ENCODE peak calls at places on chromosomes 11 and 22, in five cellular contexts. O, S, L, P and D are unnamed samples. For H3K27me3, the result is how much of the 10 kb centered on the place peaks cover.

GRCh38 chr22:30435674-30436126 is 10.1 kb downstream of the MTFP1 start:
- DNase-seq in O (no peak), S (no peak), L (no peak), P (no peak), D (no peak)

GRCh38 chr22:44369241-44369652 is 56.5 kb upstream of the SHISAL1 start:
- DNase-seq in O (no peak), S (no peak), L (no peak), P (peak), D (no peak)

GRCh38 chr11:19242184-19242932 is 1.6 kb upstream of the E2F8 start:
- DNase-seq in O (no peak), S (no peak), L (no peak), P (peak), D (no peak)

GRCh38 chr11:2912038-2912410 is 17.2 kb downstream of the PHLDA2 start:
- DNase-seq in O (no peak), S (no peak), L (no peak), P (no peak), D (no peak)

GRCh38 chr22:28883917-28884753 is 763 bp downstream of the ZNRF3 start:
- DNase-seq in O (peak), S (peak), L (peak), P (peak), D (peak)

GRCh38 chr11:96567193-96567592 is 177.4 kb downstream of the JRKL start:
- DNase-seq in O (no peak), S (no peak), L (no peak), P (peak), D (peak)

GRCh38 chr11:64124147-64124546 is 41.8 kb downstream of the MACROD1 start:
- DNase-seq in O (no peak), S (peak), L (no peak), P (no peak), D (no peak)

GRCh38 chr11:65290448-65291165 is 24.1 kb upstream of the CDC42EP2 start:
- DNase-seq in O (peak), S (peak), L (peak), P (no peak), D (peak)

GRCh38 chr11:19422257-19422656 is 181.5 kb upstream of the E2F8 start:
- DNase-seq in O (no peak), S (no peak), L (no peak), P (peak), D (no peak)

GRCh38 chr22:30606455-30607299 is at the start of gene TCN2:
- DNase-seq in O (peak), S (peak), L (peak), P (peak), D (peak)

DNA sequence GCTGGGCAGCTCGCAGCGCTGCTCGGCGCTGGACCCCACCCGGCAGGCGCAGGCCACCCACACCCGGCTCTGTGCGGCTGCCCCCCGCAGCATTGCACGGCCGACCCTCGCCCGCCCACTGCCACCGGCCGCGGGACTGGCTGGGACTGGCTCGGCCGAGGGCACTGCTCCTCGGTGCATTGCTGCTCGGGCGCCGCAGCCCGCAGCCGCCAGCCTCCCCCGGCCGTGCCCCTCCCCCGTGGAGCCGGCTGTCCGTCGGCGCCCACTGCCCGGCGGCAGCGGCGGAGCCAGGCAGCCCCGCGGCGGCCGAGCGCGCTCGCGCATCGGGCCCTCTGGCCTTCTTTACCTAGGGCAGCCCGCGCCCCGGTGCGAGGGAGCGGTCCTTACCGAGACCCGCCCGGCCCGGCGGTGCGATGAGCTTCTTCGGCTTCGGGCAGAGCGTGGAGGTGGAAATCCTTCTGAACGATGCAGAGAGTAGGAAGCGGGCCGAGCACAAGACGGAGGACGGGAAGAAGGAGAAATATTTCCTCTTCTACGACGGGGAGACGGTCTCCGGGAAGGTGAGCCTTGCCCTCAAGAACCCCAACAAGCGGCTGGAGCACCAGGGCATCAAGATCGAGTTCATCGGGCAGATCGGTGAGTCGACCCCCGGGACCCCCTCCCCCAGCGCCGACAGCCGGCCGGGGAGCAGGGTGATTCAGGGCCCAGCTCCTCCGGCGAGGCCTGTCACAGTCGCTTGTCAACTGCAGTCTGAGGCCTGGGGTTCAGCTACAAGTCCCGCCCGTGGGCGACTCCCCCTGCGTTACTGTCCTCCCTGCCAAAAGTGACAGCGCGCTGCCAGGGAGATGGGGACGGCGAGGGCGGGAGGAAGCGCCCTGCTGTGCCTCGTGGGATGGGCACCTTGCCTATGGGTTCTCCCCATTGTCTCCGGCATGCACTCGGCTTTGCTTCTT is 515 bp downstream of the VPS26B start:
- DNase-seq in O (peak), S (peak), L (peak), P (peak), D (peak)
- H3K4me3 ChIP-seq in O (peak), S (peak), L (peak), P (peak), D (peak)

DNA sequence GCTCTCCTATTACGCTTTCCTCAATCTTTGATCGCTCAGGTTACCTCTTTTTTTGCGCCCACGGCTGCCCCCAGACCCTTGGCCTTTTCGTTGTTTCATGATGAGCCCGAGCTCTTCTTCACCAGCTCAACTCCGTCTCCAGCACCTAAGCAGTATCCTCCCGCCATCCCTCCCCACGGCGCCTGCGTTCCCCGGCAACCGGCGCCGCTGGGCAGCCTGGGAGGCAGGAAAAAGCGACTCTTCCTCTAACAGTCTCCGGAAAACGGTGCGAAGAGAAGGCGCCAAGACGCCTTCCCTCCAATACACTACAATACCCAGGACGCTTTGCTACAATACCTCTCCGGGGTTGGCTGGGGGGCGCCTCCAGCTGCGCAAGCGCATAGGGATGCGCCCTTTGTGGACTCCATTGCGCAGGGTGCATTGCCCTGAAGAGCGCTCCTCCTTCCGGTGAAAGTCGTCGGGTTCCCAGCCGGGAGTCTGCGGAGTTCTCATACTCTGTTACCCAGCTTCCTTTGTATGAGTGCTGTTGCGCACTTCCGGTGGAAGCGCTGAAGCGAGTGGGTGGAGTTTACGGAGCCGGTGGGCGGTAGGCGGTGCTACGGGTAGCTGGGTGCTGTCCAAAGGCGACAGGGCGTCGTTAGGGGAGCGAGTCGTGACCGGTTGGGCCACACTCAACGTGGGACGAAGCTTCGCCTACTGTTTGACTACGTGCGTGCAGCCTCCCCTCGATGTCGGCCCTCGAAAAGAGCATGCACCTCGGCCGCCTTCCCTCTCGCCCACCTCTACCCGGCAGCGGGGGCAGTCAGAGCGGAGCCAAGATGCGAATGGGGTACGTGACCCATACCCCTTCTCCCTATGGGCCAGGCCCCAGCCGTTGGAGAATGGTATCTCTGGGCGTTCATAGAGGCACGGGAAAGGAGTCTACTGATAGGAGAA is at the start of the genes C2CD3 and PPME1:
- DNase-seq in O (peak), S (peak), L (peak), P (peak), D (peak)
- TF ChIP-seq CTCF in O (peak), S (peak), L (peak), P (peak), D (peak)

GRCh38 chr22:40071720-40072119 is 77.0 kb downstream of the FAM83F start:
- DNase-seq in O (no peak), S (no peak), L (no peak), P (no peak), D (no peak)
- H3K27me3 ChIP-seq in O (under half), S (under half), L (under half), P (under half), D (under half)

DNA sequence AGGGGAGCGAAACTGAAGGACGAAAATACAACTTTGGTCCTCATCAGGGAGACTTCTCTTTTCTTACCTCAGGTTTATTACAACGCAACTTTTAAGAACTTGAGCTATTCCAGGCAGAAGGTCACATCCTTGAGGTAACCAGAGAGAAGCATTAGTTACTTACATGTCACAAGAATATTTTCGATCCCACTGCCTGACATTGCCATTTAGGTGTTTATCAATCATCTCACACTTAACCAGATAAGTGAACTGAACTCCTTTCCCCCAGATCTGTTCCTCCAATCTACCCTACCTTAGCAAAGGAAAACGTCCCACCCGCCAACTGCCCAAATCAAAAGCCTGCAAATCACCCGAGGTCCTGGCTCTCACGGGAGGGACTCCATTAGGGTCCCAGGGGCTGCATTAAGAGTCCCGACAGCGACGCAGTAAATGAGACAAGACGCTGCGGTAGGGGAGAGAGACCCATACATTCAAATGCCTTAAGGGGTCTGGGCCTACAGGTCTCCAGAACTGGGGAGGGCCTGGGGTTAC is 734 bp downstream of the ZNF280B start:
- DNase-seq in O (no peak), S (no peak), L (no peak), P (peak), D (no peak)
- H3K4me3 ChIP-seq in O (peak), S (peak), L (peak), P (peak), D (peak)

DNA sequence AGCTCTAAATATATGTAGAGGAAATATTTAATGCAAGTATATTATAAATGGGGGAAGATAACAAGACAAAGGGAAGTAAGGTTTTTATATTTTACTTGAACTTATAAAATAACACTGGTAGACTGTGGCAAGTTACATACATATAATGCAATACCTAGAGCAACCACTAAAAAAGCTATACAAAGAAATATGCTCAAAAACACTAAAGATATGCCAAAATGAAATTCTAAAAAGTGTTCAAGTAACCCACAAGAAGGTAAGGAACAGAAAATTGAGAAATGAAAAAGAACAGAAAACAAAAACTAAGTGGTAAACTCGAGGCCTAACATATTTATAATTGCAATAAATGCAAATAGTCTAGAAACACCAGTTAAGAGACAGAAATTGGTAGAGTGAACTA is 32.5 kb downstream of the BTG4 start:
- DNase-seq in O (no peak), S (no peak), L (no peak), P (no peak), D (no peak)
- TF ChIP-seq CTCF in O (no peak), S (peak), L (no peak), P (peak), D (no peak)

DNA sequence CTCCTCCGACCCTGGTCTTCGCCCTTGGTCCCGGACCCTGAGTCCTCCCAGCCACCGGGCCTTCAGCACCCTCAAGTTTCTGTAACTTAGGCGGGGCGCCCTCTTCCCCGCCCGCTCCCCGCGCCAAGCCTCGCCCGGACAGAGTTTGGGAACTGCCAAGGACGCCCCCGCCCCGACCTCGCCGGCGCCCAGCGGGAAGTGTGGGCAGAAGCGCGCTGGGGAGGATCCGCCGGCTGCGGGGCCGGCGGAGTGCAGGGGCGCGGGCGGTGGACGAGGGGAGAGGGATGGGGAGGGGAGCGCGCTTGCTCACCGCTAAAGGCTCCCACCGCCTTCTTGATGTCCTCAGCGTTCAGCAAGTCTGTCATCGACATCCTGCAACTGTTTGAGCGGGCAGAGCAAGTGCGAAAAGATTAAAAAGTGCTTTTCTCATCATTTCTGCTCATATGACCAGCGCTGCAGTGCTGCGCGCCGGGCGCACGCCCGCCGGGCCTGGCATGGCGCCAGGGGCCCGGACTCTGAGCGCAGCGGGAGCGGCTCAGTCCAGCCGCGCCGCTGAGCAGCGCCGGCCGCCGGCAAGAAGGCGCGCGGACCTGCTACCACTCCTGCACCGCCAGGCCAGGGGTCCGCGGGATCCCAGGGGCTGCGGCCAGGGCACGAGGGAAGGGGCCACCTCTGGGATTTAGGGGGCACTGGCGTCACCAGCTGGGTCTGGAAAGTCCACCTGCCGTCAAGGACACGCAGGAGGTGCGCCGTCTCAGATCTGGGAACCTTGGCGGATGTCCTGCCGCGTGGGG is at the start of gene PVALB:
- DNase-seq in O (peak), S (peak), L (peak), P (peak), D (peak)
- H3K27me3 ChIP-seq in O (half or more), S (half or more), L (under half), P (half or more), D (half or more)

GRCh38 chr11:46332093-46332567 is 15.1 kb upstream of the DGKZ start:
- DNase-seq in O (no peak), S (no peak), L (no peak), P (no peak), D (no peak)
- H3K4me3 ChIP-seq in O (no peak), S (no peak), L (no peak), P (peak), D (peak)

GRCh38 chr22:23176645-23177027 is 3.7 kb upstream of the BCR start:
- DNase-seq in O (no peak), S (no peak), L (no peak), P (no peak), D (no peak)

GRCh38 chr22:23179381-23180294 is 671 bp upstream of the BCR start:
- DNase-seq in O (no peak), S (no peak), L (no peak), P (peak), D (peak)

GRCh38 chr22:23177197-23177596 is 3.1 kb upstream of the BCR start:
- DNase-seq in O (no peak), S (no peak), L (no peak), P (no peak), D (no peak)

GRCh38 chr22:23178512-23179254 is 1.6 kb upstream of the BCR start:
- DNase-seq in O (peak), S (peak), L (peak), P (peak), D (peak)

GRCh38 chr22:23175817-23176644 is 4.3 kb upstream of the BCR start:
- DNase-seq in O (no peak), S (no peak), L (no peak), P (no peak), D (no peak)
- TF ChIP-seq CTCF in O (no peak), S (no peak), L (no peak), P (no peak), D (no peak)

GRCh38 chr11:120208777-120209176 is 2.1 kb upstream of the OAF start:
- DNase-seq in O (peak), S (peak), L (peak), P (no peak), D (no peak)

GRCh38 chr11:120207517-120207916 is 3.3 kb upstream of the OAF start:
- DNase-seq in O (no peak), S (no peak), L (no peak), P (no peak), D (no peak)

GRCh38 chr11:120209750-120210650 is 832 bp upstream of the OAF start:
- DNase-seq in O (no peak), S (no peak), L (no peak), P (peak), D (no peak)

GRCh38 chr11:120205596-120206161 is 5.2 kb upstream of the OAF start:
- DNase-seq in O (peak), S (peak), L (peak), P (no peak), D (peak)

DNA sequence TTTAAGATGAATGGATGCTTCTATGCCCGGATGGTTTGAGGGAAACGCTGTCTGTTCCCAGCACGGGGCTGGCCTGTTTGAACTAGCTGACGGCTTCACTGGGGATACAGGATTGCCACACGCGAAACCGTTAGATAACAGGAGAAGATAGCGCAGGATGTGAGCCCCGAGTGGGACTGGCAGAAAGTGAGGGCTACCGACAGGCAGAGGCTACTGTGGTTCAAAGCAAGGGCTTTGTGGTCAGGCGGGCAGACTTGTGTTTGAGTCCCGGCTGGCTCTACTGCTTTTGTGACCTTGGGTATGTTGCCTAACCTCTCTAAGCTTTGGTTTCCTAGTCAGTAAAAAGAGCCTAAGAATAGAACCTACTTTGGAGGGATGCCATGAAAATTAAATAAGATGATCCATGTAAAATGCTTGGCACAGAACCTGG is 2.8 kb upstream of the OAF start:
- DNase-seq in O (no peak), S (no peak), L (no peak), P (no peak), D (peak)
- H3K27me3 ChIP-seq in O (under half), S (under half), L (under half), P (half or more), D (half or more)